ENCODE peak calls at places on chromosome 13, in eight cellular contexts. One of them, this sample, is unnamed.

GRCh38 chr13:74158028-74158427 is 23.8 kb upstream of the KLF12 start:
- DNase-seq in vagina: no peak
- DNase-seq in GM23338: no peak
- DNase-seq in transverse colon: no peak
- DNase-seq in HL-60: no peak
- DNase-seq in H1: no peak
- DNase-seq in suprapubic skin: no peak
- DNase-seq in HCT116: no peak
- DNase-seq in this sample: no peak

GRCh38 chr13:19601749-19602725 is 31.4 kb upstream of the MPHOSPH8 start:
- DNase-seq in H1: peak; percentile 9
- DNase-seq in GM23338: peak; percentile 82
- DNase-seq in transverse colon: peak; percentile 34
- DNase-seq in suprapubic skin: no peak
- DNase-seq in HL-60: peak; percentile 50
- DNase-seq in vagina: no peak
- DNase-seq in HCT116: no peak
- DNase-seq in this sample: no peak

GRCh38 chr13:86870388-86870966 is 800.7 kb upstream of the SLITRK5 start:
- DNase-seq in vagina: no peak
- DNase-seq in H1: no peak
- DNase-seq in suprapubic skin: no peak
- DNase-seq in GM23338: peak; percentile 32
- DNase-seq in transverse colon: no peak
- DNase-seq in HCT116: no peak
- DNase-seq in HL-60: no peak
- DNase-seq in this sample: no peak

GRCh38 chr13:103605546-103606326 is 539.5 kb upstream of the SLC10A2 start:
- DNase-seq in GM23338: no peak
- DNase-seq in vagina: no peak
- DNase-seq in HL-60: no peak
- DNase-seq in transverse colon: no peak
- DNase-seq in H1: no peak
- DNase-seq in HCT116: no peak
- DNase-seq in suprapubic skin: no peak
- DNase-seq in this sample: no peak

GRCh38 chr13:26473571-26474230 is 83.8 kb upstream of the WASF3 start:
- DNase-seq in suprapubic skin: no peak
- DNase-seq in HL-60: no peak
- DNase-seq in GM23338: no peak
- DNase-seq in H1: no peak
- DNase-seq in transverse colon: no peak
- DNase-seq in HCT116: no peak
- DNase-seq in vagina: peak; percentile 20
- DNase-seq in this sample: no peak

GRCh38 chr13:74329978-74330377 is 195.8 kb upstream of the KLF12 start:
- DNase-seq in vagina: no peak
- DNase-seq in GM23338: no peak
- DNase-seq in H1: no peak
- DNase-seq in transverse colon: no peak
- DNase-seq in HCT116: no peak
- DNase-seq in HL-60: no peak
- DNase-seq in suprapubic skin: no peak
- DNase-seq in this sample: no peak

GRCh38 chr13:83223546-83223945 is 658.7 kb downstream of the SLITRK1 start:
- DNase-seq in HL-60: no peak
- DNase-seq in GM23338: no peak
- DNase-seq in transverse colon: no peak
- DNase-seq in vagina: no peak
- DNase-seq in suprapubic skin: no peak
- DNase-seq in H1: no peak
- DNase-seq in HCT116: no peak
- DNase-seq in this sample: no peak

GRCh38 chr13:26469602-26470001 is 87.9 kb upstream of the WASF3 start:
- DNase-seq in HL-60: no peak
- DNase-seq in vagina: peak; percentile 44
- DNase-seq in HCT116: no peak
- DNase-seq in GM23338: no peak
- DNase-seq in suprapubic skin: no peak
- DNase-seq in H1: no peak
- DNase-seq in transverse colon: no peak
- DNase-seq in this sample: no peak

GRCh38 chr13:29454931-29455481 is 140.5 kb downstream of the SLC7A1 start:
- DNase-seq in HCT116: peak; percentile 24
- DNase-seq in H1: no peak
- DNase-seq in suprapubic skin: no peak
- DNase-seq in transverse colon: no peak
- DNase-seq in GM23338: peak; percentile 63
- DNase-seq in HL-60: no peak
- DNase-seq in vagina: no peak
- DNase-seq in this sample: peak; percentile 41

GRCh38 chr13:87684850-87685735 is 13.9 kb downstream of the SLITRK5 start:
- DNase-seq in transverse colon: no peak
- DNase-seq in HL-60: no peak
- DNase-seq in GM23338: no peak
- DNase-seq in vagina: no peak
- DNase-seq in H1: no peak
- DNase-seq in suprapubic skin: no peak
- DNase-seq in HCT116: no peak
- DNase-seq in this sample: no peak

GRCh38 chr13:33264620-33264978 is 21.0 kb downstream of the STARD13 start:
- DNase-seq in suprapubic skin: no peak
- DNase-seq in GM23338: no peak
- DNase-seq in HCT116: no peak
- DNase-seq in H1: no peak
- DNase-seq in vagina: no peak
- DNase-seq in HL-60: no peak
- DNase-seq in transverse colon: peak; percentile 49
- DNase-seq in this sample: no peak

GRCh38 chr13:84670245-84670644 is 788.0 kb upstream of the SLITRK1 start:
- DNase-seq in HCT116: no peak
- DNase-seq in GM23338: no peak
- DNase-seq in vagina: no peak
- DNase-seq in suprapubic skin: no peak
- DNase-seq in H1: no peak
- DNase-seq in HL-60: no peak
- DNase-seq in transverse colon: no peak
- DNase-seq in this sample: no peak

GRCh38 chr13:75825161-75825560 is 189.0 kb downstream of the LMO7 start:
- DNase-seq in H1: peak; percentile 23
- DNase-seq in HCT116: no peak
- DNase-seq in vagina: no peak
- DNase-seq in HL-60: no peak
- DNase-seq in suprapubic skin: no peak
- DNase-seq in GM23338: peak; percentile 39
- DNase-seq in transverse colon: no peak
- DNase-seq in this sample: no peak

GRCh38 chr13:71801781-71802180 is 65.2 kb downstream of the DACH1 start:
- DNase-seq in vagina: no peak
- DNase-seq in GM23338: no peak
- DNase-seq in H1: no peak
- DNase-seq in HCT116: no peak
- DNase-seq in transverse colon: no peak
- DNase-seq in suprapubic skin: no peak
- DNase-seq in HL-60: no peak
- DNase-seq in this sample: no peak

GRCh38 chr13:99878921-99879610 is 92.5 kb downstream of the ZIC5 start:
- DNase-seq in HCT116: no peak
- DNase-seq in suprapubic skin: no peak
- DNase-seq in GM23338: no peak
- DNase-seq in transverse colon: no peak
- DNase-seq in H1: no peak
- DNase-seq in HL-60: no peak
- DNase-seq in vagina: peak; percentile 78
- DNase-seq in this sample: no peak

GRCh38 chr13:51539887-51540286 is 44.4 kb upstream of the WDFY2 start:
- DNase-seq in transverse colon: no peak
- DNase-seq in GM23338: no peak
- DNase-seq in vagina: no peak
- DNase-seq in HCT116: no peak
- DNase-seq in H1: no peak
- DNase-seq in HL-60: no peak
- DNase-seq in suprapubic skin: no peak
- DNase-seq in this sample: no peak

GRCh38 chr13:73059460-73060250 is 850 bp downstream of the KLF5 start:
- DNase-seq in GM23338: peak; percentile 80
- DNase-seq in transverse colon: no peak
- DNase-seq in HL-60: no peak
- DNase-seq in vagina: no peak
- DNase-seq in HCT116: no peak
- DNase-seq in suprapubic skin: no peak
- DNase-seq in H1: no peak
- DNase-seq in this sample: peak; percentile 63

GRCh38 chr13:75145926-75146325 is 336.0 kb downstream of the TBC1D4 start:
- DNase-seq in HL-60: no peak
- DNase-seq in H1: no peak
- DNase-seq in GM23338: no peak
- DNase-seq in transverse colon: no peak
- DNase-seq in vagina: no peak
- DNase-seq in suprapubic skin: no peak
- DNase-seq in HCT116: no peak
- DNase-seq in this sample: no peak

GRCh38 chr13:104085611-104086010 is 1019.4 kb upstream of the SLC10A2 start:
- DNase-seq in H1: no peak
- DNase-seq in GM23338: no peak
- DNase-seq in transverse colon: no peak
- DNase-seq in suprapubic skin: no peak
- DNase-seq in vagina: no peak
- DNase-seq in HCT116: no peak
- DNase-seq in HL-60: no peak
- DNase-seq in this sample: no peak

GRCh38 chr13:27522847-27523246 is 72.5 kb upstream of the MTIF3 start:
- DNase-seq in H1: no peak
- DNase-seq in vagina: no peak
- DNase-seq in HL-60: peak; percentile 14
- DNase-seq in transverse colon: no peak
- DNase-seq in GM23338: no peak
- DNase-seq in HCT116: no peak
- DNase-seq in suprapubic skin: no peak
- DNase-seq in this sample: no peak

GRCh38 chr13:107553838-107554237 is 661.5 kb downstream of the LIG4 start:
- DNase-seq in HCT116: no peak
- DNase-seq in suprapubic skin: no peak
- DNase-seq in transverse colon: no peak
- DNase-seq in GM23338: no peak
- DNase-seq in vagina: no peak
- DNase-seq in HL-60: no peak
- DNase-seq in H1: no peak
- DNase-seq in this sample: no peak

GRCh38 chr13:28819046-28819747 is 942 bp upstream of the MTUS2 start:
- DNase-seq in vagina: no peak
- DNase-seq in transverse colon: no peak
- DNase-seq in GM23338: peak; percentile 73
- DNase-seq in suprapubic skin: no peak
- DNase-seq in HL-60: no peak
- DNase-seq in HCT116: no peak
- DNase-seq in H1: no peak
- DNase-seq in this sample: no peak

GRCh38 chr13:23414682-23415081 is 18.8 kb downstream of the SACS start:
- DNase-seq in H1: no peak
- DNase-seq in suprapubic skin: no peak
- DNase-seq in GM23338: no peak
- DNase-seq in vagina: no peak
- DNase-seq in transverse colon: no peak
- DNase-seq in HL-60: no peak
- DNase-seq in HCT116: no peak
- DNase-seq in this sample: no peak

GRCh38 chr13:23411706-23412105 is 21.8 kb downstream of the SACS start:
- DNase-seq in HCT116: no peak
- DNase-seq in HL-60: no peak
- DNase-seq in vagina: no peak
- DNase-seq in H1: no peak
- DNase-seq in suprapubic skin: no peak
- DNase-seq in GM23338: no peak
- DNase-seq in transverse colon: no peak
- DNase-seq in this sample: no peak

GRCh38 chr13:23407996-23408395 is 25.5 kb downstream of the SACS start:
- DNase-seq in suprapubic skin: no peak
- DNase-seq in HL-60: no peak
- DNase-seq in HCT116: no peak
- DNase-seq in transverse colon: no peak
- DNase-seq in H1: no peak
- DNase-seq in GM23338: no peak
- DNase-seq in vagina: no peak
- DNase-seq in this sample: no peak

GRCh38 chr13:23411220-23411619 is 22.3 kb downstream of the SACS start:
- DNase-seq in vagina: no peak
- DNase-seq in HCT116: no peak
- DNase-seq in HL-60: no peak
- DNase-seq in suprapubic skin: no peak
- DNase-seq in GM23338: no peak
- DNase-seq in H1: no peak
- DNase-seq in transverse colon: no peak
- DNase-seq in this sample: no peak
- H3K27ac ChIP-seq in vagina: no peak overlapping the region
- H3K27ac ChIP-seq in HCT116: no peak overlapping the region
- H3K27ac ChIP-seq in HL-60: no peak overlapping the region
- H3K27ac ChIP-seq in suprapubic skin: no peak overlapping the region
- H3K27ac ChIP-seq in GM23338: peak overlapping the region; percentile 8
- H3K27ac ChIP-seq in H1: no peak overlapping the region
- H3K27ac ChIP-seq in transverse colon: no peak overlapping the region
- H3K27ac ChIP-seq in this sample: no peak overlapping the region

GRCh38 chr13:110302986-110303385 is 4.0 kb downstream of the COL4A1 start:
- DNase-seq in HCT116: no peak
- DNase-seq in GM23338: no peak
- DNase-seq in transverse colon: no peak
- DNase-seq in vagina: no peak
- DNase-seq in H1: no peak
- DNase-seq in suprapubic skin: peak; percentile 31
- DNase-seq in HL-60: no peak
- DNase-seq in this sample: no peak
- TF ChIP-seq POLR2AphosphoS5 in HCT116: no peak
- TF ChIP-seq POLR2AphosphoS5 in GM23338: no peak
- TF ChIP-seq POLR2AphosphoS5 in transverse colon: no peak
- TF ChIP-seq POLR2AphosphoS5 in vagina: no peak
- TF ChIP-seq POLR2AphosphoS5 in H1: no peak
- TF ChIP-seq POLR2AphosphoS5 in suprapubic skin: no peak
- TF ChIP-seq POLR2AphosphoS5 in HL-60: no peak
- TF ChIP-seq POLR2AphosphoS5 in this sample: no peak

GRCh38 chr13:48490241-48490640 is 42.6 kb downstream of the RCBTB2 start:
- DNase-seq in GM23338: no peak
- DNase-seq in vagina: no peak
- DNase-seq in H1: no peak
- DNase-seq in HL-60: no peak
- DNase-seq in suprapubic skin: no peak
- DNase-seq in transverse colon: no peak
- DNase-seq in HCT116: no peak
- DNase-seq in this sample: no peak
- H3K27ac ChIP-seq in GM23338: no peak overlapping the region
- H3K27ac ChIP-seq in vagina: peak overlapping the region; percentile 66
- H3K27ac ChIP-seq in H1: no peak overlapping the region
- H3K27ac ChIP-seq in HL-60: no peak overlapping the region
- H3K27ac ChIP-seq in suprapubic skin: no peak overlapping the region
- H3K27ac ChIP-seq in transverse colon: no peak overlapping the region
- H3K27ac ChIP-seq in HCT116: no peak overlapping the region
- H3K27ac ChIP-seq in this sample: no peak overlapping the region

DNA sequence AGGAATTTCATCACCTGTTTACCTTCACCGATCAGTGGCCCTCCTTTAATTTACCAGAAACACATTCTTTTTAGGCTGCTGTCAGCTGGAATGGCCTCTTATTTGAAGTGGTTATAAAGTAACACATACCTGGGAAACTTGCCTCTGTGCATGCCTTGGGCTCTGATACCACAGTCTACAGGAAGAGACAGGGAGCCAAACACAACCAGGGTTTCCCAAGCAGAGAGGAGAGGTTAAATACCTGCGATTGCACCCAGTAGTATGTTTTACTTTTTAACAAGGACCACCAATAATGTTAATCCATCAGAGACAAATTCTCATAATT is 444.0 kb upstream of the SGCG start:
- DNase-seq in vagina: no peak
- DNase-seq in GM23338: no peak
- DNase-seq in HCT116: no peak
- DNase-seq in HL-60: no peak
- DNase-seq in suprapubic skin: no peak
- DNase-seq in H1: no peak
- DNase-seq in transverse colon: no peak
- DNase-seq in this sample: no peak
- TF ChIP-seq POLR2AphosphoS5 in vagina: no peak
- TF ChIP-seq POLR2AphosphoS5 in GM23338: no peak
- TF ChIP-seq POLR2AphosphoS5 in HCT116: no peak
- TF ChIP-seq POLR2AphosphoS5 in HL-60: no peak
- TF ChIP-seq POLR2AphosphoS5 in suprapubic skin: no peak
- TF ChIP-seq POLR2AphosphoS5 in H1: no peak
- TF ChIP-seq POLR2AphosphoS5 in transverse colon: no peak
- TF ChIP-seq POLR2AphosphoS5 in this sample: no peak